ENCODE peak calls at places on chromosomes 1 and 21, in ten cellular contexts. T is fibroblast of mammary gland; J is T1000; B is EH; A is WERI-Rb-1; E is CD8-positive, alpha-beta T cell; Y is activated CD8-positive, alpha-beta memory T cell treated with anti-CD3 and anti-CD28 coated beads, Interleukin-2, amount 10 ng/mL, durations not matched to agents 7 days and 5 days; H is stimulated activated naive CD8-positive, alpha-beta T cell treated with anti-CD3 and anti-CD28 coated beads, Interleukin-15, amount 100 ng/mL, for 72 hours; X is GM10248; N is sciatic nerve. V is an unnamed sample.

GRCh38 chr1:89873250-89873649 is 52.4 kb downstream of the LRRC8D start:
- DNase-seq in T (no peak), J (no peak), B (no peak), A (no peak), E (no peak), Y (no peak), H (no peak), X (no peak), N (no peak), V (peak; percentile 43)

GRCh38 chr1:225917536-225917935 is 6.5 kb downstream of the PYCR2 start:
- DNase-seq in T (peak; percentile 23), J (no peak), B (no peak), A (no peak), E (no peak), Y (no peak), H (no peak), X (no peak), N (no peak), V (peak; percentile 37)

GRCh38 chr1:3312894-3313578 is 141.4 kb upstream of the ARHGEF16 start:
- DNase-seq in T (peak; percentile 98), J (peak; percentile 91), B (peak; percentile 99), A (no peak), E (no peak), Y (peak; percentile 56), H (peak; percentile 62), X (no peak), N (peak; percentile 95), V (peak; percentile 99)

GRCh38 chr1:6352138-6352563 is 41.4 kb downstream of the ACOT7 start:
- DNase-seq in T (no peak), J (no peak), B (no peak), A (no peak), E (no peak), Y (no peak), H (no peak), X (no peak), N (no peak), V (no peak)

GRCh38 chr1:192914092-192914491 is 105.3 kb downstream of the RGS2 start:
- DNase-seq in T (no peak), J (no peak), B (no peak), A (no peak), E (no peak), Y (no peak), H (no peak), X (no peak), N (no peak), V (no peak)

GRCh38 chr1:51157411-51157810 is 55.4 kb downstream of the C1orf185 start:
- DNase-seq in T (no peak), J (no peak), B (no peak), A (no peak), E (no peak), Y (no peak), H (no peak), X (no peak), N (no peak), V (no peak)

GRCh38 chr1:212688338-212689047 is 11.1 kb downstream of the BATF3 start:
- DNase-seq in T (peak; percentile 51), J (no peak), B (peak; percentile 70), A (no peak), E (no peak), Y (no peak), H (no peak), X (no peak), N (no peak), V (peak; percentile 59)

GRCh38 chr1:232944342-232944741 is 6.1 kb upstream of the NTPCR start:
- DNase-seq in T (no peak), J (no peak), B (no peak), A (no peak), E (no peak), Y (no peak), H (peak; percentile 54), X (no peak), N (no peak), V (no peak)

GRCh38 chr21:42094811-42095210 is 23.7 kb downstream of the UMODL1 start:
- DNase-seq in T (peak; percentile 25), J (no peak), B (no peak), A (no peak), E (no peak), Y (no peak), H (no peak), X (no peak), N (no peak), V (no peak)

GRCh38 chr1:209302777-209303642 is 280.5 kb upstream of the CAMK1G start:
- DNase-seq in T (no peak), J (no peak), B (no peak), A (no peak), E (no peak), Y (no peak), H (no peak), X (no peak), N (no peak), V (no peak)

GRCh38 chr1:6103854-6104530 is 58.3 kb downstream of the KCNAB2 start:
- DNase-seq in T (no peak), J (no peak), B (no peak), A (no peak), E (no peak), Y (no peak), H (no peak), X (no peak), N (no peak), V (no peak)

GRCh38 chr1:186325239-186325638 is 49.8 kb downstream of the TPR start:
- DNase-seq in T (peak; percentile 57), J (no peak), B (peak; percentile 27), A (no peak), E (no peak), Y (no peak), H (no peak), X (no peak), N (no peak), V (peak; percentile 29)

GRCh38 chr1:116570358-116571214 is at the start of gene CD58:
- DNase-seq in T (peak; percentile 76), J (peak; percentile 72), B (peak; percentile 86), A (peak; percentile 89), E (peak; percentile 69), Y (peak; percentile 93), H (peak; percentile 89), X (peak; percentile 92), N (peak; percentile 94), V (peak; percentile 63)

GRCh38 chr21:36908260-36908908 is 58.1 kb downstream of the HLCS start:
- DNase-seq in T (no peak), J (no peak), B (peak; percentile 58), A (no peak), E (no peak), Y (no peak), H (no peak), X (no peak), N (no peak), V (peak; percentile 36)

GRCh38 chr1:245345191-245345884 is 190.6 kb downstream of the KIF26B start:
- DNase-seq in T (no peak), J (no peak), B (no peak), A (no peak), E (no peak), Y (no peak), H (no peak), X (no peak), N (no peak), V (no peak)

GRCh38 chr1:211469938-211470529 is 21.9 kb downstream of the RD3 start:
- DNase-seq in T (peak; percentile 63), J (no peak), B (peak; percentile 69), A (peak; percentile 97), E (peak; percentile 32), Y (peak; percentile 54), H (peak; percentile 26), X (peak; percentile 53), N (peak; percentile 78), V (peak; percentile 64)

GRCh38 chr1:8455700-8456305 is 137.9 kb downstream of the SLC45A1 start:
- DNase-seq in T (peak; percentile 23), J (no peak), B (peak; percentile 57), A (no peak), E (no peak), Y (no peak), H (no peak), X (no peak), N (no peak), V (peak; percentile 31)

GRCh38 chr1:17485280-17485679 is 45.8 kb upstream of the RCC2 start:
- DNase-seq in T (peak; percentile 26), J (no peak), B (no peak), A (peak; percentile 39), E (no peak), Y (no peak), H (no peak), X (no peak), N (no peak), V (peak; percentile 10)

GRCh38 chr1:226732856-226733291 is 6.2 kb downstream of the ITPKB start:
- DNase-seq in T (no peak), J (no peak), B (no peak), A (no peak), E (no peak), Y (no peak), H (no peak), X (no peak), N (no peak), V (no peak)

GRCh38 chr1:3320246-3321152 is 134.0 kb upstream of the ARHGEF16 start:
- DNase-seq in T (peak; percentile 39), J (no peak), B (peak; percentile 8), A (peak; percentile 40), E (no peak), Y (no peak), H (no peak), X (no peak), N (no peak), V (peak; percentile 25)

GRCh38 chr1:233295775-233296322 is 324 bp upstream of the PCNX2 start:
- DNase-seq in T (peak; percentile 49), J (no peak), B (peak; percentile 65), A (peak; percentile 28), E (no peak), Y (no peak), H (no peak), X (no peak), N (no peak), V (no peak)

GRCh38 chr21:45763074-45763473 is 119.5 kb downstream of the PCBP3 start:
- DNase-seq in T (no peak), J (no peak), B (no peak), A (no peak), E (no peak), Y (no peak), H (no peak), X (no peak), N (no peak), V (no peak)

GRCh38 chr1:228361314-228362140 is 45.1 kb downstream of the TRIM11 start:
- DNase-seq in T (no peak), J (no peak), B (no peak), A (no peak), E (peak; percentile 9), Y (no peak), H (no peak), X (no peak), N (peak; percentile 59), V (no peak)

GRCh38 chr1:18217398-18218043 is 109.9 kb downstream of the IGSF21 start:
- DNase-seq in T (peak; percentile 2), J (no peak), B (no peak), A (peak; percentile 67), E (no peak), Y (no peak), H (no peak), X (peak; percentile 34), N (no peak), V (peak; percentile 1)

GRCh38 chr1:84272401-84272800 is 29.1 kb upstream of the SAMD13 start:
- DNase-seq in T (no peak), J (no peak), B (no peak), A (no peak), E (no peak), Y (no peak), H (no peak), X (no peak), N (no peak), V (no peak)

GRCh38 chr21:37423103-37423502 is 56.5 kb downstream of the DYRK1A start:
- DNase-seq in T (no peak), J (no peak), B (no peak), A (no peak), E (no peak), Y (no peak), H (no peak), X (no peak), N (no peak), V (no peak)

GRCh38 chr1:213326666-213327317 is 275.8 kb downstream of the RPS6KC1 start:
- DNase-seq in T (peak; percentile 85), J (no peak), B (peak; percentile 83), A (no peak), E (no peak), Y (no peak), H (no peak), X (no peak), N (peak; percentile 68), V (peak; percentile 77)

V was measured in IMR-90.